ENCODE peak calls at places on chromosomes 4 and X, in five cellular contexts. W is transverse colon, F is GM12892, S is HCT116, V is HL-60. Q is an unnamed sample.
A peak's percentile ranks its signal among the peaks of the same experiment; 100 is the strongest.

GRCh38 chr4:122331195-122331594 is 47.6 kb upstream of the ADAD1 start:
- DNase-seq in V (no peak), F (no peak), S (no peak), W (no peak), Q (no peak)

GRCh38 chrX:122850326-122850725 is 333.8 kb upstream of the GRIA3 start:
- DNase-seq in V (no peak), S (no peak), W (no peak), F (no peak), Q (no peak)

GRCh38 chrX:43269201-43269600 is 386.9 kb upstream of the MAOA start:
- DNase-seq in S (no peak), W (no peak), V (no peak), F (no peak), Q (no peak)

GRCh38 chrX:145729635-145730034 is 88.0 kb upstream of the SLITRK2 start:
- DNase-seq in W (no peak), S (no peak), F (no peak), V (no peak), Q (no peak)

GRCh38 chr4:77104405-77105292 is 28.9 kb upstream of the CCNI start:
- DNase-seq in V (peak; percentile 56), F (no peak), W (peak; percentile 73), S (no peak), Q (peak; percentile 74)

GRCh38 chr4:1409806-1410425 is 3.7 kb upstream of the NKX1-1 start:
- DNase-seq in F (peak; percentile 15), V (no peak), W (no peak), S (no peak), Q (peak; percentile 8)

GRCh38 chr4:2290974-2291704 is 29.2 kb upstream of the MXD4 start:
- DNase-seq in F (peak; percentile 27), W (peak; percentile 51), V (peak; percentile 51), S (no peak), Q (peak; percentile 37)

GRCh38 chr4:113146876-113147358 is 97.5 kb downstream of the ANK2 start:
- DNase-seq in F (no peak), W (no peak), S (no peak), V (no peak), Q (no peak)

GRCh38 chr4:3075652-3075981 is 1.1 kb downstream of the HTT start:
- DNase-seq in S (no peak), W (no peak), V (no peak), F (no peak), Q (no peak)

GRCh38 chrX:123201720-123202119 is 17.6 kb downstream of the GRIA3 start:
- DNase-seq in W (no peak), V (no peak), S (no peak), F (no peak), Q (no peak)

GRCh38 chr4:1249731-1250526 is 999 bp upstream of the CTBP1 start:
- DNase-seq in W (peak; percentile 50), F (peak; percentile 66), V (peak; percentile 25), S (no peak), Q (no peak)

GRCh38 chr4:157217708-157218107 is 2.8 kb upstream of the GRIA2 start:
- DNase-seq in S (peak; percentile 18), W (no peak), F (no peak), V (no peak), Q (no peak)

GRCh38 chrX:13093489-13094140 is 49.2 kb upstream of the FAM9C start:
- DNase-seq in W (no peak), S (no peak), V (no peak), F (no peak), Q (no peak)

GRCh38 chr4:143247866-143248265 is 63.1 kb downstream of the USP38 start:
- DNase-seq in F (no peak), S (no peak), V (no peak), W (no peak), Q (no peak)

GRCh38 chr4:169968999-169969398 is 57.2 kb downstream of the MFAP3L start:
- DNase-seq in S (no peak), W (no peak), F (no peak), V (no peak), Q (no peak)

GRCh38 chrX:154417157-154417556 is 5.8 kb downstream of the TAFAZZIN start:
- DNase-seq in S (no peak), F (no peak), W (no peak), V (no peak), Q (no peak)

GRCh38 chrX:129983575-129984131 is 1.2 kb downstream of the BCORL1 start:
- DNase-seq in W (peak; percentile 23), F (no peak), S (no peak), V (no peak), Q (no peak)

GRCh38 chr4:8704632-8705031 is 112.1 kb downstream of the CPZ start:
- DNase-seq in W (no peak), V (no peak), S (no peak), F (no peak), Q (no peak)

GRCh38 chr4:43564601-43565000 is 672.1 kb downstream of the GRXCR1 start:
- DNase-seq in V (no peak), F (no peak), S (no peak), W (no peak), Q (no peak)

GRCh38 chr4:91448668-91449330 is 855.0 kb upstream of the GRID2 start:
- DNase-seq in F (no peak), V (no peak), S (peak; percentile 13), W (no peak), Q (no peak)

GRCh38 chr4:138706206-138706605 is 309.4 kb upstream of the NOCT start:
- DNase-seq in F (no peak), S (no peak), V (no peak), W (no peak), Q (no peak)

GRCh38 chr4:152138451-152138850 is 377.6 kb upstream of the GATB start:
- DNase-seq in S (no peak), W (no peak), F (no peak), V (peak; percentile 4), Q (no peak)

GRCh38 chrX:110678591-110678990 is 117.0 kb downstream of the CHRDL1 start:
- DNase-seq in S (no peak), F (no peak), W (no peak), V (no peak), Q (no peak)

GRCh38 chr4:106816501-106816900 is 219.6 kb downstream of the DKK2 start:
- DNase-seq in V (no peak), S (no peak), W (no peak), F (no peak), Q (no peak)

GRCh38 chr4:5772528-5773270 is 61.7 kb downstream of the EVC start:
- DNase-seq in F (no peak), W (no peak), S (no peak), V (no peak), Q (no peak)

GRCh38 chr4:34486964-34487363 is 1757.3 kb downstream of the ARAP2 start:
- DNase-seq in S (no peak), V (no peak), W (no peak), F (no peak), Q (no peak)

GRCh38 chr4:39151120-39151713 is 31.1 kb upstream of the WDR19 start:
- DNase-seq in V (peak; percentile 47), W (no peak), S (no peak), F (no peak), Q (no peak)

GRCh38 chr4:8383451-8384160 is 56.9 kb downstream of the ACOX3 start:
- DNase-seq in S (no peak), W (no peak), F (no peak), V (no peak), Q (no peak)

GRCh38 chr4:116839826-116840225 is 245.6 kb downstream of the TRAM1L1 start:
- DNase-seq in F (no peak), S (no peak), W (no peak), V (no peak), Q (no peak)

DNA sequence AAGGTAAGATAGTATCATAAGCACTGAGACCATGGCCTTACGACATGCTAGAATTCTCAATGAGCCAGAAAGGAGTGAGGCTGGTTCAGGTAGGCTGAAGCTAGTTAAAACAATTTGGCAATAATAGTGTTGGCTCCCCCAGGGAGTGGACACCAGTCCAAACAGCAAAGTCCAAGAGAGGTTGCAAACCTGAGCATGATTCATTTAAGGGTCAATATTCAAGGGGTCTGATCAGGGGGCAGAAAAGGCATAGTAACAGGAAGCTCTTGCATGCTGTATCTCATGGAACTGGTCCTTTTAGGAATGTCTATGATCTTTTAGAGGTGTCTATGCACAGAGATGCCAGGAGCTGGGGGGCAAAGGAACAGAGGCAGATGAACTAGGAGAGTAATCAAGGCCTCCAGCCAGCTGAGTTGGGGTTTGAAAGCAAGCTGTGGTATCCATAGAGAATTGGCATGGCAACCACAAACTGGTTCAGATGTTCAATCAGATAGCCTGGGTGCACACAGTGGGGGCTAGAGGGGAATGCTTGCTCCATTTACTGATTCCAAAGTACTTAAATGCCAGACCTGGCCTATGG is 5.1 kb downstream of the GJB1 start:
- DNase-seq in V (no peak), S (no peak), F (no peak), W (no peak), Q (no peak)
- TF ChIP-seq POLR2AphosphoS5 in V (no peak), S (no peak), F (no peak), W (no peak), Q (no peak)

DNA sequence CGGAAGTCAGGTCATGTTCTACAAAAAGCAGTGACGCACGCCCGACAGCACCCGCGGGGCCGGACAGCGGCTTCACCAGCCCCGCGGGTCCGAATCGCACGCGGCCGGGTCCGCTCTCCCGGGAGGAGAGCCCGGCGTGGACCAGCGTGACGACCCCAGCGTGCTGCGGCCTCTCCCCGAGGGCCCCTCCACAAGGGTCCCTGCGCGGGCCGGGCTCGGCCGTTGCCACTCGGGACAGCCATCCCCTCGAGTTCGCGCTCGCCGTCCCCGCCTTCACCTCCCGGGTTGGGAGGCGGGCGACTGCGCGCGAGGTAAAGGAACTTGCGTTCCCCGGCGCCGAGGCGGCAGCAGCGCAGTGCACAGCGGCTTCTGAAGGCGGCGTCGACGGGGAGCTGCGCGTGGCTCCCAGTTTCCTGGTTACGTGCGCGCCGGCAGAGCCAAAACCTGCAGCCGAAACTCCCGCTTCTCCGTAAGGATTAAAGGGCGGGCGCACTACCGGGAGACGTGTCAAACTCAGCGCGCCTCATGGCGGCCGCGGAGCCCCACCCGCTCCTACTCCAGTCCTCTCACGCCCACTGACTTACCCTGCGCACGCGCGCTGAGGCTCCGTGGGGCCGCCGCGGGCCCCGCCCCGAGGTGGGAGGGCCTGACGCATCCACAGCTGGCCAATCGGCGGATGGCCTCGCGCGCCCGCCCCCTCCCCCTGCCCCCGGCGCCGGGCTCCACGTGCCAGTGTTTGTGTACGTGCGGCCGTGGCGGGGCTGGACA is 416 bp upstream of the LRP2BP start:
- DNase-seq in W (peak; percentile 98), S (peak; percentile 92), V (peak; percentile 93), F (peak; percentile 93), Q (peak; percentile 98)
- TF ChIP-seq POLR2AphosphoS5 in W (peak; percentile 67), S (no peak), V (peak; percentile 78), F (peak; percentile 79), Q (peak; percentile 88)

DNA sequence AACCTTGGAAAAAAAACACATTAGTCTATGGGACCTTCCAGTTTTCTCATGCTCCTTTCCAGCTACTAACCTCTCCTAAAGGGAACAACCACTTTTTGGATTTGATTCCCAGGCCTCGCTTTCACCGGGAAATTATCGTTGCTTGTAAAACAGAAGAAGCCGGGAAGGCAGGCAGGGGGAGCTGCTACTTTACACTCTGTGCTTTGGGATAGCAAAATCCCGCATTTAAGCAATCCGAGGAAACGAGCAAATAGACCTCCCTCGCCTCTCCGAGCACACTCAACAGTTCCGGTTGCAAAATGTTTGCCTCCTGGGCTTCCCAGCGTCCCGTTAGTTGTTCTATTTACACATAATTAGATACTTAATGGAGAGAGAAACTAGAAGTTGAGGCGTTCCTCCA is 1.2 kb downstream of the CD38 start:
- DNase-seq in F (no peak), S (no peak), W (peak; percentile 33), V (peak; percentile 59), Q (no peak)
- TF ChIP-seq POLR2AphosphoS5 in F (no peak), S (no peak), W (no peak), V (no peak), Q (no peak)

DNA sequence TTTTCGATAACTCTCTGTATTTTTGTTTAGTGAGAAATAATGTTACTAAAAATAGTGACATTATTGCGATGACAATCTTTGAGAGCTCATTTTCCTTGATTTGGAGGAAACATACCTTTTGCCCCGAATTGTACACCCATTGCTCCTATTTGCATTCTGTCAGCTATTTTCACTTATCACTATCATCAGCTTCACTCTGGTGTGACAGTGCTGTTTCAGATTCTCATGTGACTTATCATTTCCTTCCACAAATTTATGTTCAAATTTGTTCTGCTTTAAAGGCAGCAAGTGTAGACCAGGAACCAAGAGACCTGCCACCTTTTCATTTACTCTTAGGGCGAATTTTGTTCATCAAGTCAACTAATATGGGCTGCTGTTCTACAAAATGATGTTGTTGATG is 179.4 kb downstream of the RBM46 start:
- DNase-seq in F (no peak), W (no peak), S (no peak), V (no peak), Q (no peak)
- TF ChIP-seq POLR2AphosphoS5 in F (no peak), W (no peak), S (no peak), V (no peak), Q (no peak)